ENCODE peak calls at places on chromosomes 7 and 10, in four cellular contexts. R is adrenal gland, X is AG04450, U is astrocyte of the spinal cord. M is an unnamed sample.

GRCh38 chr7:112869111-112869774 is 79.0 kb upstream of the TMEM168 start:
- DNase-seq in R (peak; percentile 10), X (peak; percentile 1), U (peak; percentile 34), M (no peak)

GRCh38 chr7:75969704-75970498 is 24.5 kb downstream of the TMEM120A start:
- DNase-seq in R (peak; percentile 44), X (no peak), U (no peak), M (no peak)

GRCh38 chr7:12653127-12653917 is 34.1 kb upstream of the ARL4A start:
- DNase-seq in X (no peak), R (no peak), U (peak; percentile 48), M (no peak)

GRCh38 chr7:37943905-37944736 is 23.7 kb downstream of the EPDR1 start:
- DNase-seq in X (no peak), U (no peak), R (no peak), M (no peak)

GRCh38 chr10:11294831-11295230 is 277.2 kb downstream of the CELF2 start:
- DNase-seq in U (no peak), R (no peak), X (no peak), M (no peak)

GRCh38 chr10:28569506-28570159 is 36.7 kb downstream of the WAC start:
- DNase-seq in R (no peak), X (peak; percentile 23), U (peak; percentile 32), M (no peak)

GRCh38 chr10:71266147-71266917 is 52.7 kb upstream of the SLC29A3 start:
- DNase-seq in X (peak; percentile 64), R (no peak), U (peak; percentile 82), M (no peak)

GRCh38 chr7:158572000-158572828 is 15.4 kb downstream of the PTPRN2 start:
- DNase-seq in X (no peak), U (no peak), R (peak; percentile 40), M (no peak)

GRCh38 chr7:70354409-70355169 is 756.3 kb downstream of the AUTS2 start:
- DNase-seq in U (no peak), R (no peak), X (no peak), M (peak; percentile 89)

GRCh38 chr7:157554393-157555238 is 217.8 kb downstream of the DNAJB6 start:
- DNase-seq in U (no peak), X (no peak), R (no peak), M (no peak)

GRCh38 chr7:123185756-123186155 is 14.0 kb downstream of the SLC13A1 start:
- DNase-seq in R (no peak), U (no peak), X (no peak), M (no peak)

GRCh38 chr7:47354831-47355541 is 226.9 kb downstream of the TNS3 start:
- DNase-seq in X (no peak), U (no peak), R (peak; percentile 49), M (no peak)

GRCh38 chr7:14009453-14010418 is 20.3 kb upstream of the ETV1 start:
- DNase-seq in U (no peak), X (no peak), R (no peak), M (no peak)

GRCh38 chr10:112816033-112816430 is 134.0 kb upstream of the TCF7L2 start:
- DNase-seq in U (peak; percentile 18), R (no peak), X (no peak), M (no peak)

GRCh38 chr7:34042406-34042805 is 137.1 kb downstream of the BMPER start:
- DNase-seq in X (no peak), U (no peak), R (no peak), M (no peak)

GRCh38 chr7:15015545-15016314 is 113.2 kb upstream of the DGKB start:
- DNase-seq in X (peak; percentile 27), R (peak; percentile 66), U (peak; percentile 76), M (peak; percentile 43)

GRCh38 chr7:73741600-73741999 is 3.0 kb upstream of the ABHD11 start:
- DNase-seq in U (no peak), X (no peak), R (no peak), M (no peak)

GRCh38 chr10:50527438-50528043 is 96.2 kb downstream of the SGMS1 start:
- DNase-seq in R (no peak), X (no peak), U (no peak), M (no peak)

GRCh38 chr7:95535647-95536046 is 49.9 kb downstream of the ASB4 start:
- DNase-seq in U (no peak), X (no peak), R (no peak), M (no peak)

GRCh38 chr10:70585555-70586243 is 16.8 kb downstream of the PRF1 start:
- DNase-seq in R (no peak), X (no peak), U (no peak), M (no peak)

GRCh38 chr10:99908512-99908911 is 101.2 kb downstream of the DNMBP start:
- DNase-seq in U (no peak), X (no peak), R (no peak), M (no peak)

GRCh38 chr10:11742009-11742778 is at the start of gene ECHDC3:
- DNase-seq in X (no peak), R (peak; percentile 67), U (peak; percentile 42), M (no peak)

GRCh38 chr7:50648076-50648475 is 82.9 kb upstream of the DDC start:
- DNase-seq in X (no peak), R (no peak), U (no peak), M (no peak)

GRCh38 chr7:17041324-17041723 is 159.5 kb upstream of the AGR3 start:
- DNase-seq in U (peak; percentile 79), X (peak; percentile 65), R (no peak), M (peak; percentile 58)

GRCh38 chr10:99535764-99536399 is 3.1 kb downstream of the NKX2-3 start:
- DNase-seq in X (no peak), R (no peak), U (no peak), M (no peak)

GRCh38 chr10:133324198-133324792 is 12.4 kb downstream of the CALY start:
- DNase-seq in X (no peak), U (peak; percentile 20), R (peak; percentile 81), M (no peak)

GRCh38 chr10:34426041-34426440 is 389.1 kb downstream of the PARD3 start:
- DNase-seq in R (no peak), U (no peak), X (no peak), M (no peak)

GRCh38 chr7:37065779-37066271 is 341.5 kb upstream of the AOAH start:
- DNase-seq in X (no peak), R (no peak), U (peak; percentile 28), M (peak; percentile 58)

GRCh38 chr10:129946868-129947267 is 17.2 kb downstream of the EBF3 start:
- DNase-seq in X (no peak), U (no peak), R (no peak), M (no peak)

GRCh38 chr10:76210241-76210640 is 778.8 kb downstream of the LRMDA start:
- DNase-seq in X (no peak), R (no peak), U (no peak), M (no peak)

DNA sequence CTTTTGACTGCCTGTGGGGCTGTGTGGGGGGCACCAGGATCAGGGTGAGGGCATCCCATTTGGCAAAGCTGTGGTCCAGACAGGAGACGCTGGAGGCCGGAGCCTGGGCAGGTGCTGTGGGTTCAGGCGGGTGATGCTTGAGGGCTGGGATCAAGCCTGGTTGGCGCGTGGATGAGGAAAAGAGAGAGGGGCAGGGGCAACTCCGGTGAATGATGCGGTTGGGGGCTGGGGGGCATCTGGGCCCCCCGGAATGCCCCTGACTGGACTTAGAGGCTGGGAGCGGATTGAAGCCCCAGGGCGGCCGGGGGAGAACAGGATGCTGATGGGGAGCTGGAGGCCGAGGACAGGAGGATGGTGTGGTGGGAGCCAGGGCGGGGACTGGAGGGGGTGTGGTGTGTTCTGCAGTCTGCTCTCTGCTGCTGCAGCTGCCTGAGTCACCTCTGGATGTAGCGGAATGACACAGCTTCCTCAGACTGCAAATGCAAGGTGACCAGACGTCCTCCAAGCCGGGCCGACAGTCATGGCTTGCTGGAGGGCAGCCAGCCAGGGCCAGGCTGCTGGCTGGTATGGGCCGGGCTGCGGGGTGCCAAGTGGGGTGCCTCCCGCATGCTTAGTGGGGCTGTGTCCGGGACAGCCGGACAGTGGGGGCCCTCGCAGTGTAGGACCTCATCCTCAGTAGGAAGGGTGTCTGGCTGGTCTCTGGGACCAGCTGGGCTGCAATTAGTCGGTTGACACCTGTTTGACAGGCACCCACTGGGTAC is 3.2 kb downstream of the MAFK start:
- DNase-seq in U (peak; percentile 84), R (peak; percentile 96), X (peak; percentile 56), M (peak; percentile 80)
- H3K4me3 ChIP-seq in U (no peak overlapping the region), R (peak overlapping the region; percentile 93), X (peak overlapping the region; percentile 74), M (peak overlapping the region; percentile 69)

GRCh38 chr10:13390604-13391522 is 42.8 kb upstream of the SEPHS1 start:
- DNase-seq in R (peak; percentile 20), U (no peak), X (no peak), M (no peak)
- TF ChIP-seq CTCF in R (no peak), U (no peak), X (no peak), M (no peak)

DNA sequence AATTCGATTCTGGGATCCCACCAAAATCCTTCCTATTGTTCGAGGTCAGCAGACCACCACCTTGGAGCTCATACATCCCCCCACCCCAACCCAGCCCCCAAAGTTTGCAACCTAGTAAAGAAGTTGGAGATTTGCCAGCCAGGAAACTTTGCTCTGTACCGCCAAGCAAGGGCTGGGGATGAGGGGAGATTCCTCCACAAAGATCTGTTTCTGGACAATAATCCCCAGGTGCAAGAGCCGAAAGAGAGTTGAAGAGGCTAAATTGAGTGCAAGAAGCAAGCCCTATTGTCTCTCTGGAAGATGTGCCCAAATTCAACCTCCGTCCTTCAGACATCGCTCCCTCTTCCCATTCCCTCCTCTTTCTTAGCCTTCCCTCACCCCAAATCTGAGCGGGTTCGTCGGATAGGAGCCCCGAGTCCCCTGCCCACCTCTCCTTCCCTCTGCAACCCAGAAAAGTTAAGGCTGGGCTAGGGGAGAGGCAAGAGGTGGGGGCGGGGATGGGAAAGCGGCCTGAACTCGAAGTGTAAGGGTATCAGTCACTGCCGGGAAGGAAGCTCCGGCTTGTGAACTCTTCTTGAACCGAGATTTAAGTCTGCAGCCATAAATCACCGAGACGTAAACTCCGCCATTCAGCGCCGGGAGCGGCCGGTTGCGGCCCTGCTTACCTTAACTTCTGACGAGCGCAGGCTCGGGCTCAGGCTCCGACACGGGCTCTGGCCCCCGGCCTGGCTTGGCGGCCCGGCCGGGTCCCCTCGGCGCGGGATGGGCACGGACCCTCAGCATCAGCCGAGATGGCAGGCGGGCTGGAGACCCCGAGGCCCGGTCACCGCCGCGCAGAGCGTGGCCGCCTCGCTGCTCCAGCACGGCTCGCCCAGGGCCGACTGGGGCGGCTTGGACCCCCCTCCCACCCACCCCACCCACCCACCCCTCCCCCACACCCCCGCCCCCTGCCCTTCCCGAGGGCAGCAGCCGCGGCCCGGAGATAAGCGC is 10.8 kb upstream of the HOXA2 start:
- DNase-seq in X (peak; percentile 82), R (peak; percentile 88), U (peak; percentile 91), M (no peak)
- H3K4me3 ChIP-seq in X (peak overlapping the region; percentile 84), R (peak overlapping the region; percentile 87), U (peak overlapping the region; percentile 89), M (no peak overlapping the region)

DNA sequence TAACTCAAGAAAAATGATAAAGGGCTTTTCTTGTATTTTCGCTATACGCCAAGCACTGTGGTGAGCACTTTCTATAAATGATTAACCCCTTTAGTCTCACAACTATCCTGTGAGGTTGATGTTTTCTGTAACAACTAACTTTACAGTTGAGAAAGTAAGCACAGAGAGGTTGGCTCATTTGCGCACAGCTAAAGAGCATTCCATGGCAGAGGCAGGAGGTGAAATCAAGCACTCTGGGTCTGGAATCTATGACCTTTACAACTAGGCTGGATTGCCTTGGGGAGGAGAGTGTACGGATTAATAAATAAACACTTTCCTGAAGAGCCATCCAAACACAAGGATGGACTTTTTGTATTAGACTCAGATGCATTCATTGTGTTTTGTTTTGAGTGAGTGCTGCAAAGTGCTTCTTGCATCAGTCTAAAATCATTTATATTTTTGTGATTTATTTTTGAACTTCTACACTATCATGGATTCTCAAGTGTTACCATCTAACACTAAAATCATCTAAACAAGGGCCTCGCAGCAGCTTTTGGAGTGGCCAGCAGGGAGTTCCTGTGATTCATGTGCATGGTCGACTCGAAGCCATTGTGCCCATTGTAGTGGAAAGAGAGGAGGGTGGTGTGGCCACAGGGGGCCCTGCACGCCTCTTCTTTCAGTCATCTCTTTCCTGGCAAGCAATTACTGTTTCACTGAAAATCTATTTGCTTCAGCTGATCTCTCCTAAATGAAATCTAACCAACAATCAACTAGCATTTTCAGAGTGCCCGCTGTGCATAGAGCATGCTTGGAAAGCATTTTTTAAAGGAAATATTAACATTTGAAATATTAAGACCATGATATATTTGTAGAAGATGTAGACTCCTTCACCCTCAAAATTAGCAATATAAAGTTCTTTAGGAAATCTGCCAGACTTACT is 633.4 kb upstream of the COBL start:
- DNase-seq in U (peak; percentile 70), R (no peak), X (no peak), M (no peak)
- TF ChIP-seq CTCF in U (peak; percentile 1), R (no peak), X (no peak), M (no peak)